ENCODE peak calls at places on chromosomes 13 and 19, in nine cellular contexts. Z is adrenal gland; B is ovary; E is fibroblast of villous mesenchyme; H is HepG2; G is CD8-positive, alpha-beta memory T cell; K is fibroblast of lung; N is BJ; X is MM.1S. J is an unnamed sample.

GRCh38 chr19:18292460-18292809 is 11.0 kb upstream of the JUND start:
- DNase-seq in E (no peak), G (no peak), K (no peak), Z (peak), N (no peak), X (no peak), H (no peak), B (no peak), J (no peak)

GRCh38 chr13:107117327-107118012 is 549.5 kb upstream of the ARGLU1 start:
- DNase-seq in G (no peak), N (no peak), H (peak), Z (no peak), B (no peak), E (no peak), X (no peak), K (no peak), J (no peak)

GRCh38 chr13:110546389-110546788 is 15.1 kb downstream of the RAB20 start:
- DNase-seq in G (no peak), B (no peak), N (no peak), X (no peak), H (no peak), Z (no peak), K (no peak), E (no peak), J (no peak)

GRCh38 chr19:47122359-47123335 is 8.0 kb upstream of the SAE1 start:
- DNase-seq in G (no peak), X (no peak), K (peak), E (peak), B (no peak), Z (no peak), N (no peak), H (peak), J (no peak)

GRCh38 chr19:48755787-48756674 is 707 bp downstream of the FGF21 start:
- DNase-seq in N (no peak), X (no peak), E (no peak), H (no peak), K (no peak), B (no peak), G (no peak), Z (no peak), J (no peak)

GRCh38 chr19:38266070-38266469 is 1.7 kb downstream of the SPINT2 start:
- DNase-seq in E (no peak), X (no peak), N (no peak), B (no peak), Z (no peak), G (no peak), H (no peak), K (no peak), J (no peak)

GRCh38 chr19:10417598-10418280 is 2.6 kb upstream of the PDE4A start:
- DNase-seq in Z (no peak), H (no peak), G (no peak), X (no peak), N (no peak), E (no peak), B (no peak), K (no peak), J (no peak)

GRCh38 chr13:47794963-47795362 is 206.1 kb downstream of the SUCLA2 start:
- DNase-seq in H (peak), Z (no peak), X (no peak), K (peak), G (no peak), N (no peak), E (peak), B (no peak), J (no peak)

GRCh38 chr13:97028441-97029299 is 34.4 kb upstream of the OXGR1 start:
- DNase-seq in K (peak), G (peak), N (no peak), E (peak), X (peak), B (peak), H (peak), Z (peak), J (no peak)

GRCh38 chr13:74067818-74068217 is 66.4 kb downstream of the KLF12 start:
- DNase-seq in K (no peak), E (no peak), B (no peak), G (no peak), N (no peak), Z (no peak), X (no peak), H (no peak), J (no peak)

GRCh38 chr13:63190742-63191141 is 1775.1 kb upstream of the PCDH20 start:
- DNase-seq in H (no peak), B (no peak), G (no peak), K (no peak), Z (no peak), X (no peak), N (peak), E (no peak), J (peak)

GRCh38 chr13:59230484-59231264 is 933.1 kb downstream of the DIAPH3 start:
- DNase-seq in Z (no peak), G (no peak), H (no peak), N (no peak), K (no peak), E (no peak), B (no peak), X (no peak), J (no peak)

GRCh38 chr19:48400018-48400742 is 6.7 kb downstream of the GRIN2D start:
- DNase-seq in X (no peak), Z (peak), B (no peak), E (peak), K (peak), H (peak), G (peak), N (no peak), J (no peak)

GRCh38 chr19:10568444-10568825 is 344 bp downstream of the CDKN2D start:
- DNase-seq in K (no peak), Z (peak), B (no peak), N (no peak), H (no peak), G (no peak), X (peak), E (peak), J (no peak)

GRCh38 chr13:40129467-40129866 is 474.0 kb downstream of the COG6 start:
- DNase-seq in K (no peak), X (no peak), G (no peak), N (no peak), E (no peak), Z (no peak), H (no peak), B (no peak), J (no peak)

GRCh38 chr19:2235026-2235395 is 1.1 kb downstream of the PLEKHJ1 start:
- DNase-seq in N (no peak), X (no peak), G (no peak), E (no peak), Z (no peak), B (no peak), H (no peak), K (no peak), J (no peak)

GRCh38 chr13:79457390-79457789 is 23.6 kb upstream of the NDFIP2 start:
- DNase-seq in X (no peak), N (no peak), B (no peak), H (no peak), K (no peak), Z (no peak), E (no peak), G (no peak), J (no peak)

GRCh38 chr19:45256836-45257235 is 5.8 kb downstream of the MARK4 start:
- DNase-seq in N (no peak), B (no peak), X (no peak), G (no peak), H (no peak), Z (no peak), E (no peak), K (no peak), J (no peak)

GRCh38 chr13:41268764-41269163 is 5.4 kb upstream of the MTRF1 start:
- DNase-seq in G (no peak), K (peak), E (peak), H (no peak), N (no peak), X (no peak), Z (no peak), B (no peak), J (no peak)

GRCh38 chr13:94454906-94455305 is 24.6 kb downstream of the DCT start:
- DNase-seq in Z (no peak), N (no peak), G (no peak), H (no peak), B (no peak), K (peak), E (no peak), X (no peak), J (no peak)

GRCh38 chr13:90336507-90336906 is 1011.0 kb upstream of the MIR17HG start:
- DNase-seq in B (no peak), H (no peak), E (no peak), X (no peak), K (no peak), Z (no peak), N (no peak), G (no peak), J (no peak)

GRCh38 chr19:18802354-18802753 is 11.2 kb upstream of the COMP start:
- DNase-seq in B (no peak), E (no peak), G (no peak), N (no peak), H (peak), X (no peak), Z (no peak), K (no peak), J (no peak)

GRCh38 chr13:58587183-58587582 is 955.6 kb downstream of the PCDH17 start:
- DNase-seq in Z (no peak), G (no peak), K (no peak), X (peak), B (no peak), N (no peak), H (no peak), E (no peak), J (no peak)

GRCh38 chr13:46804391-46804815 is 7.4 kb upstream of the ESD start:
- DNase-seq in B (no peak), K (peak), N (peak), Z (no peak), G (no peak), H (peak), E (peak), X (no peak), J (peak)

GRCh38 chr13:76812206-76812882 is 73.9 kb downstream of the KCTD12 start:
- DNase-seq in K (peak), G (no peak), E (peak), N (peak), X (no peak), Z (peak), B (no peak), H (no peak), J (no peak)

GRCh38 chr19:44741258-44741731 is 7.2 kb upstream of the BCL3 start:
- DNase-seq in G (no peak), H (no peak), Z (no peak), B (no peak), N (no peak), X (no peak), E (peak), K (peak), J (no peak)

GRCh38 chr13:46295531-46296464 is 84.1 kb downstream of the LRRC63 start:
- DNase-seq in Z (peak), G (peak), K (peak), E (peak), B (no peak), X (no peak), H (no peak), N (peak), J (peak)

GRCh38 chr19:39098365-39099269 is 14.4 kb downstream of the ACP7 start:
- DNase-seq in X (no peak), H (no peak), K (no peak), E (no peak), B (no peak), G (no peak), Z (no peak), N (no peak), J (no peak)

GRCh38 chr19:48403606-48404005 is 10.1 kb downstream of the GRIN2D start:
- DNase-seq in H (peak), N (no peak), K (peak), X (peak), Z (no peak), B (no peak), E (peak), G (peak), J (no peak)

GRCh38 chr13:89899302-89900103 is 1448.0 kb upstream of the MIR17HG start:
- DNase-seq in H (peak), G (no peak), N (no peak), B (no peak), X (no peak), E (no peak), K (no peak), Z (no peak), J (no peak)

GRCh38 chr13:69324109-69324886 is 783.3 kb upstream of the ATXN8OS start:
- DNase-seq in N (no peak), G (no peak), H (peak), B (no peak), X (no peak), K (peak), Z (no peak), E (no peak), J (no peak)

GRCh38 chr13:90375851-90376250 is 971.6 kb upstream of the MIR17HG start:
- DNase-seq in K (no peak), H (no peak), E (no peak), B (no peak), N (no peak), X (no peak), Z (no peak), G (no peak), J (no peak)

GRCh38 chr13:65656740-65657329 is 1573.3 kb downstream of the PCDH9 start:
- DNase-seq in G (no peak), K (peak), H (no peak), X (no peak), E (peak), N (no peak), B (no peak), Z (no peak), J (no peak)

GRCh38 chr13:33649212-33649917 is 168.6 kb upstream of the RFC3 start:
- DNase-seq in X (no peak), Z (no peak), K (peak), G (no peak), N (no peak), B (no peak), E (peak), H (peak), J (no peak)

GRCh38 chr13:44848956-44849748 is 140.1 kb downstream of the NUFIP1 start:
- DNase-seq in K (no peak), Z (no peak), B (no peak), N (no peak), E (peak), G (no peak), X (no peak), H (no peak), J (no peak)

GRCh38 chr13:32209670-32210069 is 105.5 kb downstream of the ZAR1L start:
- DNase-seq in H (no peak), G (no peak), N (no peak), K (peak), B (no peak), E (peak), X (no peak), Z (no peak), J (no peak)

GRCh38 chr13:79775830-79776229 is 294.9 kb downstream of the NDFIP2 start:
- DNase-seq in G (no peak), N (no peak), X (peak), K (peak), E (peak), Z (peak), B (no peak), H (peak), J (peak)

GRCh38 chr13:100495455-100495854 is 93.1 kb downstream of the GGACT start:
- DNase-seq in B (no peak), Z (no peak), N (no peak), E (no peak), H (no peak), X (no peak), K (no peak), G (no peak), J (no peak)

GRCh38 chr19:7401694-7402093 is 53.0 kb downstream of the ARHGEF18 start:
- DNase-seq in N (no peak), X (no peak), B (no peak), K (no peak), H (no peak), G (no peak), E (no peak), Z (no peak), J (no peak)

DNA sequence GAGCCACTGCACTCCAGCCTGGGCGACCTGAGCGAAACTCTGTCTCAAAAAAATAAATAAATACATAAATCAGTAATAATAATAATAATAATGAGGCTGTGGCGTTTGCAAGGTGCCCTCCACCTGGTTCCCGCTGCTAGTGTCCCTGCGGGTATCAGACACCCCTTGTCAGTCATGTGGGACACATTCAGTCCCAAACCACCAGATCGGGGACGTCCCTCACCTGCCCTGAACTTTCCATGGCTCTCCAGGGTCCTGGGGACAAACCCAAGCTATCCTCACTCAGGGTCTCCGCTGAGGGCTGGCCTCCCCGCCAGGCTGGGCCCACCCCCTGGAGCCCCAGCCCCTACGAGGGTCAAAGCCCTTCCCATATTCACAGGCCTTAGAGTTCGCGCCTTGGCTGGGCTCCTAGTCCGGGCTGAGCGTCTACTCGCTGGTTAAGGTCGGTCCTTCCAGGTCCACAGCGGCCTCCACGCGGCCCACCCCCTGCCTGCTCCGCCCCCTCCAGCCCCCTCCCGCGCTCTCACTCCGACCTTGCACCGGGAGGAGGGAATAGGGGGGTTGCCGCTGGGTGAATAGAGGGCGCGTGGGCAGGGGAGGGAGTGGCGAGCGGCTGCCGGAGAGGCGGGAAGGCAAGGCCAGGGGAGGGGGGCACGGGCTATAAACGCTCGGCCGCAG is 349 bp upstream of the KISS1R start:
- DNase-seq in B (no peak), Z (peak), X (no peak), K (no peak), E (no peak), G (no peak), N (no peak), H (peak), J (no peak)
- H3K4me3 ChIP-seq in B (no peak), Z (no peak), X (no peak), K (no peak), E (peak), G (no peak), N (no peak), H (peak), J (peak)

DNA sequence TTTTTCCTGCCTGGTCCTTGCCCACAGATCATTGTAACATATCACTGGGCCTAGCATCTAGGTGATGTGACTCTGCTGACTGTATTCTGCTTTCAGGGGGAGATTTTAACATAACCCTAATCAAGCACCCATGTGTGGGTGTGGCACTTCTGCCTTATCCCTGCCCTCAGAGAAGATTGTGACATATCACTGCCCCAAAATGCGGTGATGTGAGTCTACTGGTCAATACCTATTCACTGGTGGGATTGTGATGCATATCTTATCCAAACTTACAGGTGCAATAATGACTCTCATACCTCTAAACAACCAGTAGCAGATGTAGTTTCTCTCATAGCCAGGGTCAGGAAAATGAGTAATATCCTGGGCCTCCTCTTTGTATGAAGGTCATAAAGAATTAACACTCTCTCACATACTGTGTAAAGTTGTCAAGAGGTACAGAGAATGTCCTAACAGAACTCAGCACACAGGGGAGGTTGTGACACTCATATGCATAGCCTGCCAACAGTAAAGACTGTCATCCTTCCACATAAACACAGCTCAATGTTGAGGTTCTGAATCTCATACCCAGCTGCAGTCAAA is 12.1 kb upstream of the ZNF681 start:
- DNase-seq in B (no peak), H (no peak), E (no peak), G (no peak), N (no peak), Z (no peak), K (no peak), X (no peak), J (no peak)
- H3K4me3 ChIP-seq in B (no peak), H (no peak), E (no peak), G (no peak), N (no peak), Z (no peak), K (no peak), X (no peak), J (no peak)

GRCh38 chr13:29954082-29955043 is 103.9 kb upstream of the UBL3 start:
- DNase-seq in K (no peak), Z (no peak), B (no peak), E (no peak), G (peak), N (no peak), H (no peak), X (no peak), J (no peak)
- H3K4me3 ChIP-seq in K (no peak), Z (no peak), B (no peak), E (no peak), G (peak), N (no peak), H (no peak), X (no peak), J (no peak)

GRCh38 chr19:11597202-11598102 is at the start of gene ZNF627:
- DNase-seq in X (peak), N (peak), B (peak), H (peak), E (peak), Z (peak), K (peak), G (peak), J (peak)

GRCh38 chr19:11594084-11594483 is 3.2 kb upstream of the ZNF627 start:
- DNase-seq in N (no peak), H (no peak), E (no peak), K (no peak), X (no peak), B (no peak), G (no peak), Z (no peak), J (no peak)

GRCh38 chr19:11598746-11599145 is 1.5 kb downstream of the ZNF627 start:
- DNase-seq in E (no peak), N (no peak), Z (no peak), X (no peak), K (no peak), H (no peak), B (peak), G (no peak), J (no peak)

GRCh38 chr19:11598103-11598483 is 810 bp downstream of the ZNF627 start:
- DNase-seq in H (no peak), E (no peak), K (peak), Z (no peak), X (no peak), N (no peak), B (no peak), G (no peak), J (no peak)

DNA sequence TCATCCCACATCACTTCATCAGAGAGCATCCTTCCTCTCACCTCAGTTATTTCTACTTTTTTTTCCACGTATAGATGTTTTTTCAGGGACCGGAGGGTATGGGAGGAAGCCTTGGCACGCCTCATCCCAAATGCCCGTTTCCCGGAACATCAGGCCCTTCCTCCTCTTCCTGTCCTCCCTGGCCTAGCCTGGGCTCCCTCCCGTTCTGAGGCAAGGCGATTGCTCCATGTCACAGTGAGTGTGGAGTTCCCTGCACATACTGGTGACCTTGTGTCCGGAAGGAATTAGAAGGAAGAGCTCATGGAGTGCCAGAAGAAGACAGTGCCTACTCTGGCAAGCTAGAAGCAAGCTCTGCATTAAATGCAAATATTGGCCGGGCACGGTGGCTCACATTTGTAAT is 1.1 kb upstream of the ZNF627 start:
- DNase-seq in X (no peak), Z (no peak), N (no peak), H (no peak), B (peak), G (no peak), K (no peak), E (no peak), J (no peak)
- H3K4me3 ChIP-seq in X (no peak), Z (no peak), N (no peak), H (no peak), B (no peak), G (no peak), K (no peak), E (no peak), J (no peak)

DNA sequence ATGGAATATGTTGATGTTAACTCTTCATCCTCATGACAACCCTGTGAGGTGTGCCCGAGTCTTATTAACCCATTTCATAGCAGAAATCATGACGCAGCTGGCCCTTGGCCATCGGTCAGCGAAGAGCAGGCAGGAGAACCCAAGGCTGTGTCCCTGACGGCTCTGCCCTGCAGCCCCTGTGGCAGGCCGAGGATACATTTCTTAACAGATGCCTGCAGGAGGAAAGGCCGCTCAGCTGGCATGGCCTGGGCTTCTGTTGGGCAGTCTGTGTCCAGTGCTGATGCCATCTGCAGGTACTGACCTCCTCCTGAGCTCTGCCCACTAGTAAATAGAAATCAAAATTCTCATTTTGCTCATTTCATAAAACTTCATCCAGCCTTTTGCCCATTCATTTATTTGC is 35.4 kb upstream of the MCF2L start:
- DNase-seq in N (no peak), B (no peak), H (no peak), G (no peak), K (no peak), X (no peak), Z (no peak), E (no peak), J (no peak)
- H3K4me3 ChIP-seq in N (no peak), B (no peak), H (no peak), G (no peak), K (no peak), X (no peak), Z (no peak), E (no peak), J (no peak)

J was measured in kidney epithelial cell.